ENCODE peak calls at places on chromosomes 5 and 9, in eight cellular contexts. Z, F, W, E, I, T, V and M are unnamed samples.

GRCh38 chr9:75866273-75866871 is 24.1 kb upstream of the PCSK5 start:
- DNase-seq in T (peak; percentile 64), E (no peak), V (no peak), W (peak; percentile 51), Z (peak; percentile 27), F (peak; percentile 44), I (no peak), M (no peak)

GRCh38 chr9:129751841-129752801 is 721 bp downstream of the PTGES start:
- DNase-seq in E (no peak), F (no peak), T (no peak), W (no peak), Z (peak; percentile 88), V (no peak), I (no peak), M (no peak)

GRCh38 chr5:170436335-170436734 is 47.2 kb upstream of the KCNMB1 start:
- DNase-seq in Z (no peak), E (no peak), V (no peak), T (no peak), F (no peak), I (no peak), W (no peak), M (no peak)

GRCh38 chr5:168851902-168852321 is 272.7 kb upstream of the PANK3 start:
- DNase-seq in T (no peak), Z (peak; percentile 91), W (peak; percentile 93), V (no peak), I (peak; percentile 79), E (no peak), F (no peak), M (no peak)

GRCh38 chr5:57292336-57292735 is 118.5 kb downstream of the GPBP1 start:
- DNase-seq in V (no peak), E (no peak), I (no peak), T (no peak), F (no peak), W (no peak), Z (no peak), M (no peak)

GRCh38 chr5:177389368-177390169 is 5.3 kb downstream of the SLC34A1 start:
- DNase-seq in E (no peak), Z (peak; percentile 96), I (peak; percentile 76), F (peak; percentile 96), T (peak; percentile 22), W (peak; percentile 98), V (peak; percentile 31), M (no peak)

GRCh38 chr9:120715331-120715924 is 1.2 kb upstream of the MEGF9 start:
- DNase-seq in T (no peak), Z (no peak), F (peak; percentile 77), E (peak; percentile 71), I (no peak), V (no peak), W (peak; percentile 91), M (no peak)

GRCh38 chr9:132597073-132597775 is 14.8 kb downstream of the BARHL1 start:
- DNase-seq in W (peak; percentile 86), T (peak; percentile 46), F (no peak), E (peak; percentile 34), V (no peak), Z (no peak), I (no peak), M (no peak)